ENCODE peak calls at places on chromosome 17, in nine cellular contexts. Y is heart left ventricle, T is right atrium auricular region, N is lower lobe of right lung, K is suprapubic skin, X is RWPE2, Z is OCI-LY7, I is sigmoid colon, C is brain microvascular endothelial cell. A is an unnamed sample.

GRCh38 chr17:45052052-45052772 is 780 bp upstream of the DCAKD start:
- DNase-seq in I (peak), C (no peak), X (no peak), Z (peak), Y (no peak), T (no peak), N (peak), K (no peak), A (peak)

GRCh38 chr17:7004398-7005253 is 7.8 kb upstream of the RNASEK start:
- DNase-seq in Z (peak), Y (no peak), T (no peak), K (no peak), C (peak), N (no peak), X (no peak), I (no peak), A (peak)

GRCh38 chr17:65456368-65457151 is 104.9 kb downstream of the AXIN2 start:
- DNase-seq in Z (no peak), N (no peak), T (no peak), X (no peak), K (no peak), I (no peak), Y (no peak), C (no peak), A (no peak)

GRCh38 chr17:62178579-62178978 is 113.5 kb upstream of the MED13 start:
- DNase-seq in I (no peak), N (no peak), C (peak), Z (no peak), Y (no peak), T (no peak), K (no peak), X (no peak), A (peak)

GRCh38 chr17:1469231-1469852 is 13.3 kb upstream of the CRK start:
- DNase-seq in T (no peak), X (no peak), Z (no peak), I (no peak), Y (no peak), N (no peak), C (no peak), K (no peak), A (no peak)

GRCh38 chr17:38322156-38322779 is 21.5 kb downstream of the GPR179 start:
- DNase-seq in N (peak), Z (peak), X (no peak), K (no peak), T (peak), Y (peak), C (peak), I (peak), A (peak)

GRCh38 chr17:42894283-42895184 is 6.1 kb upstream of the G6PC1 start:
- DNase-seq in I (peak), T (no peak), Y (no peak), K (no peak), X (no peak), Z (no peak), C (no peak), N (no peak), A (no peak)

GRCh38 chr17:8985054-8985701 is 19.7 kb upstream of the PIK3R5 start:
- DNase-seq in Y (no peak), C (no peak), X (no peak), Z (peak), T (no peak), K (no peak), I (no peak), N (no peak), A (no peak)

GRCh38 chr17:21511368-21512195 is 135.4 kb downstream of the KCNJ12 start:
- DNase-seq in T (peak), Y (peak), I (peak), C (peak), X (peak), N (peak), K (peak), Z (peak), A (peak)

GRCh38 chr17:29674270-29674669 is 51.6 kb upstream of the CORO6 start:
- DNase-seq in Z (peak), T (no peak), C (no peak), N (no peak), K (no peak), Y (no peak), X (no peak), I (no peak), A (no peak)

GRCh38 chr17:58412910-58413630 is 4.3 kb downstream of the RNF43 start:
- DNase-seq in N (no peak), Z (no peak), C (no peak), X (no peak), Y (no peak), T (no peak), K (no peak), I (no peak), A (peak)
- H3K4me3 ChIP-seq in N (peak), Z (no peak), C (no peak), X (peak), Y (no peak), T (no peak), K (peak), I (no peak), A (no peak)

DNA sequence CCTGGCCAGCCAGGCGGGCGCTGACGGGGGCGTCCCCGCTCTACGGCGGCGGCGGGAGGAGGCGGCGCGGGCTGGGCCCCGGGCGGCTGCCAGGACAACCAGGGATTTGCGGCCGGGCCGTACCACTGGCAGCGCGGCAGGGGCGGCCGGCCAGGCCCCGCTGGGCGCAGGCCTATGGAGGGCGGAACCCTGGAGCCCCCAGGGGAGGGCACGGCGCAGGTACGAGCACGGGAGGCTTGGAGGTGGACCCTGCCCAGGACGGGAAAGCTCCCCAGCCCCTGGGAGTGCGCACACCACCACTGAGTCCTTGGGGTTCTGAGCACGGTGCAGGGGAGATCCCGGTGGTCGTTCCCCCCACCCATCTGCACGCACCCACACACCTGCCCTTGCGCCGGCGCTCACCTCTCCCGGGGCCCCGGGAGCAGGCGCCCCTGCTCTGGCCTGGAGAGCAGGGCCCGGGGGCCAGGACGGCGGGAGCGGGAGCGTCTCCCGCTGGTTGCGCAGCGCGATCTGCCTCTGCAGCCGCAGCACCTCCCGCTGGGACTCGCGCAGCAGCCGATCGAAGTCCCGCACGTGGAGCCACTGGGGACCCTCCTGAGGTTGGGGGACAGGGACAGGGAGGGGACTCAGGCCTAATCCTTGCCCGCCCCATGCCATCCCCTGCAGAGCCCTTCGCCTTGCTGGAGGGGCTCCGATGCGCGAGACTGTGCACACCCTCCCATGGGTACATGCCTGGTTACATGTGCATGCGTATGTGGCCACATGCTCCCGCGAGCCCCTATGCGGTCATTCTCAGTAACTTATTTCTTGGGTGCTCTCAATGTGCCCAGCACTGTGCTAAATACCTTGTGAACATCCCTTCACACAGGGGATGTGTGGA is 3.9 kb downstream of the TSPOAP1 start:
- DNase-seq in K (no peak), Z (no peak), T (no peak), Y (peak), C (no peak), N (peak), I (no peak), X (no peak), A (no peak)
- TF ChIP-seq CTCF in K (no peak), Z (no peak), T (no peak), Y (no peak), C (no peak), N (no peak), I (no peak), X (no peak), A (no peak)

GRCh38 chr17:19386974-19387920 is at the start of gene MFAP4:
- DNase-seq in N (no peak), Z (no peak), T (peak), X (no peak), C (peak), K (no peak), I (peak), Y (peak), A (peak)
- H3K4me3 ChIP-seq in N (peak), Z (no peak), T (peak), X (no peak), C (peak), K (peak), I (peak), Y (peak), A (peak)

GRCh38 chr17:40304464-40304863 is 4.5 kb upstream of the RARA start:
- DNase-seq in Y (no peak), K (peak), T (no peak), C (no peak), I (peak), N (no peak), Z (no peak), X (no peak), A (peak)

GRCh38 chr17:40303009-40303657 is 5.8 kb upstream of the RARA start:
- DNase-seq in Y (no peak), X (no peak), N (no peak), Z (peak), C (peak), K (peak), I (no peak), T (no peak), A (peak)

GRCh38 chr17:40303706-40304450 is 5.1 kb upstream of the RARA start:
- DNase-seq in Y (no peak), Z (no peak), I (peak), N (no peak), T (no peak), X (no peak), C (no peak), K (peak), A (peak)

GRCh38 chr17:40298726-40299125 is 10.3 kb upstream of the RARA start:
- DNase-seq in Y (no peak), N (no peak), Z (no peak), C (peak), K (no peak), X (no peak), T (no peak), I (no peak), A (peak)

GRCh38 chr17:40301315-40301714 is 7.7 kb upstream of the RARA start:
- DNase-seq in C (no peak), Z (no peak), T (no peak), X (no peak), I (no peak), K (peak), N (no peak), Y (no peak), A (no peak)
- TF ChIP-seq CTCF in C (peak), Z (peak), T (peak), X (peak), I (no peak), K (no peak), N (peak), Y (peak), A (peak)

GRCh38 chr17:57356153-57356721 is 99.9 kb downstream of the MSI2 start:
- DNase-seq in Z (peak), N (no peak), T (no peak), X (no peak), Y (no peak), I (no peak), K (no peak), C (no peak), A (no peak)
- H3K4me3 ChIP-seq in Z (peak), N (no peak), T (no peak), X (no peak), Y (no peak), I (no peak), K (no peak), C (no peak), A (no peak)

DNA sequence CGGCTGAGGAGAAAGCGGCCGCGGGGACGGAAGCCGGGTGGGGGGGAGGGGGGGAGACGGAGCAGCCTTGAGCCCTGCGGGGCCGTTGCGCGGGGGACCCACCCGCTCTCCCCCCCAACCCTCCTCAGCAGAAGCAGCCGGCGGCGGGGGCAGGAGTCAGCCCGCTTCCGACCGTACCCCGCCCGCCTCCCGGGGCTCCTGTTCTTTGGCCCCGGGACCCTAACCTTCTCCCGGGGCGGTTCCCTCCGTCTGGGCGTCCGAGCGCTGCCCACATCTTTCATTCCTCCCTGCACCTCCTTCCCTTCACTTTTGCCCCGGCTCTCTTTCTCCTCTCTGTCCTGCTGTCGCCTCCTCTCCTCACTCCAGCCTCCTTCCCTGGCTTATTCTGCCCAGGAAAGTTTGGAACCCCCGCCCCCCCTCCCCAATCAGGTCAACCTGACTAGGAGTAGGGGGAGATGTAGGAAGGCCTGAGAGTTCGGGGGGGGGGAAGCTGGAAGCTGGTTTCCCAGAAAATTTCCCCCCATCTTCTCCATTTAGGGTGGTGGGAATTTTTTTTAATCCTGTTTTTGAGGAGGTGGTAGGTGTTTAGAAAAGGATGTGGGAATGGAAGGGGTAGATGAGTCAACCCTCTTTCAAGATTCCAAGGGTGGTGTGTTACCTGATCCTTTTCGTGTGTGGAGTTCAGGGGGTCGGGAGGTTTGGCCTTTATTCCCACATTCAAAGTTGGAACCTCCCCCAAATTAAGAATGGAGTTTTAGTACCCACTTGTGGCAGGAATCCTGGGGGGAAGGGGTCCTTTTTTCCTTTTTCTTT is 427 bp upstream of the NLK start:
- DNase-seq in C (no peak), X (no peak), I (no peak), K (no peak), Z (no peak), Y (no peak), N (no peak), T (no peak), A (no peak)
- TF ChIP-seq CTCF in C (no peak), X (no peak), I (no peak), K (no peak), Z (no peak), Y (no peak), N (no peak), T (no peak), A (no peak)

GRCh38 chr17:76642032-76642561 is 1.5 kb downstream of the ST6GALNAC1 start:
- DNase-seq in Y (no peak), I (no peak), N (no peak), K (no peak), T (no peak), Z (no peak), C (no peak), X (no peak), A (no peak)
- H3K4me3 ChIP-seq in Y (peak), I (peak), N (peak), K (no peak), T (no peak), Z (no peak), C (no peak), X (no peak), A (no peak)

GRCh38 chr17:28357061-28357900 is at the start of gene POLDIP2:
- DNase-seq in T (peak), Y (peak), C (peak), Z (peak), N (peak), I (peak), K (peak), X (peak), A (peak)
- TF ChIP-seq CTCF in T (peak), Y (no peak), C (no peak), Z (peak), N (no peak), I (no peak), K (no peak), X (no peak), A (no peak)